ENCODE peak calls at places on chromosomes 5 and 9, in five cellular contexts. One of them, this sample, is unnamed.
A peak's percentile ranks its signal among the peaks of the same experiment; 100 is the strongest.

GRCh38 chr5:38853753-38854470 is 8.1 kb downstream of the OSMR start:
- DNase-seq in lower leg skin: no peak
- DNase-seq in NB4: no peak
- DNase-seq in dorsolateral prefrontal cortex: no peak
- DNase-seq in tibial artery: no peak
- DNase-seq in this sample: no peak

GRCh38 chr5:65696892-65697291 is 25.0 kb downstream of the SGTB start:
- DNase-seq in lower leg skin: no peak
- DNase-seq in NB4: no peak
- DNase-seq in dorsolateral prefrontal cortex: no peak
- DNase-seq in tibial artery: no peak
- DNase-seq in this sample: no peak

GRCh38 chr9:19493845-19494244 is 85.0 kb downstream of the ACER2 start:
- DNase-seq in lower leg skin: no peak
- DNase-seq in NB4: no peak
- DNase-seq in dorsolateral prefrontal cortex: no peak
- DNase-seq in tibial artery: no peak
- DNase-seq in this sample: no peak

GRCh38 chr9:131757549-131757948 is 17.7 kb upstream of the RAPGEF1 start:
- DNase-seq in lower leg skin: no peak
- DNase-seq in NB4: no peak
- DNase-seq in dorsolateral prefrontal cortex: no peak
- DNase-seq in tibial artery: no peak
- DNase-seq in this sample: no peak

GRCh38 chr9:133370680-133371079 is 5.2 kb downstream of the SURF4 start:
- DNase-seq in lower leg skin: no peak
- DNase-seq in NB4: no peak
- DNase-seq in dorsolateral prefrontal cortex: no peak
- DNase-seq in tibial artery: no peak
- DNase-seq in this sample: no peak

GRCh38 chr9:28699632-28700031 is 1126.4 kb upstream of the C9orf72 start:
- DNase-seq in lower leg skin: no peak
- DNase-seq in NB4: no peak
- DNase-seq in dorsolateral prefrontal cortex: no peak
- DNase-seq in tibial artery: no peak
- DNase-seq in this sample: no peak

GRCh38 chr9:112325600-112325999 is 7.8 kb downstream of the PTBP3 start:
- DNase-seq in lower leg skin: no peak
- DNase-seq in NB4: no peak
- DNase-seq in dorsolateral prefrontal cortex: no peak
- DNase-seq in tibial artery: no peak
- DNase-seq in this sample: no peak

GRCh38 chr9:94952553-94953373 is 226.3 kb downstream of the AOPEP start:
- DNase-seq in lower leg skin: no peak
- DNase-seq in NB4: no peak
- DNase-seq in dorsolateral prefrontal cortex: no peak
- DNase-seq in tibial artery: peak; percentile 58
- DNase-seq in this sample: peak; percentile 52

GRCh38 chr5:80761176-80761575 is 106.4 kb upstream of the DHFR start:
- DNase-seq in lower leg skin: no peak
- DNase-seq in NB4: no peak
- DNase-seq in dorsolateral prefrontal cortex: no peak
- DNase-seq in tibial artery: no peak
- DNase-seq in this sample: no peak

GRCh38 chr9:112764344-112764743 is 13.8 kb downstream of the SNX30 start:
- DNase-seq in lower leg skin: peak; percentile 20
- DNase-seq in NB4: peak; percentile 19
- DNase-seq in dorsolateral prefrontal cortex: no peak
- DNase-seq in tibial artery: no peak
- DNase-seq in this sample: no peak

GRCh38 chr5:154110781-154111180 is 72.0 kb downstream of the MFAP3 start:
- DNase-seq in lower leg skin: no peak
- DNase-seq in NB4: no peak
- DNase-seq in dorsolateral prefrontal cortex: no peak
- DNase-seq in tibial artery: no peak
- DNase-seq in this sample: no peak

GRCh38 chr9:121206516-121207370 is 5.1 kb upstream of the RAB14 start:
- DNase-seq in lower leg skin: no peak
- DNase-seq in NB4: no peak
- DNase-seq in dorsolateral prefrontal cortex: no peak
- DNase-seq in tibial artery: no peak
- DNase-seq in this sample: peak; percentile 51
- H3K4me3 ChIP-seq in lower leg skin: no peak overlapping the region
- H3K4me3 ChIP-seq in NB4: no peak overlapping the region
- H3K4me3 ChIP-seq in dorsolateral prefrontal cortex: no peak overlapping the region
- H3K4me3 ChIP-seq in tibial artery: no peak overlapping the region
- H3K4me3 ChIP-seq in this sample: no peak overlapping the region

GRCh38 chr9:121593066-121593465 is 58.4 kb upstream of the DAB2IP start:
- DNase-seq in lower leg skin: no peak
- DNase-seq in NB4: no peak
- DNase-seq in dorsolateral prefrontal cortex: no peak
- DNase-seq in tibial artery: no peak
- DNase-seq in this sample: no peak
- TF ChIP-seq CTCF in lower leg skin: no peak
- TF ChIP-seq CTCF in NB4: no peak
- TF ChIP-seq CTCF in dorsolateral prefrontal cortex: no peak
- TF ChIP-seq CTCF in tibial artery: no peak
- TF ChIP-seq CTCF in this sample: no peak

GRCh38 chr9:74499770-74500583 is 2.8 kb downstream of the RORB start:
- DNase-seq in lower leg skin: no peak
- DNase-seq in NB4: no peak
- DNase-seq in dorsolateral prefrontal cortex: no peak
- DNase-seq in tibial artery: no peak
- DNase-seq in this sample: no peak

GRCh38 chr9:74500584-74500924 is 3.4 kb downstream of the RORB start:
- DNase-seq in lower leg skin: no peak
- DNase-seq in NB4: no peak
- DNase-seq in dorsolateral prefrontal cortex: no peak
- DNase-seq in tibial artery: no peak
- DNase-seq in this sample: no peak

GRCh38 chr9:74498616-74499095 is 1.5 kb downstream of the RORB start:
- DNase-seq in lower leg skin: no peak
- DNase-seq in NB4: no peak
- DNase-seq in dorsolateral prefrontal cortex: no peak
- DNase-seq in tibial artery: no peak
- DNase-seq in this sample: no peak

GRCh38 chr9:74497750-74498615 is 848 bp downstream of the RORB start:
- DNase-seq in lower leg skin: peak; percentile 84
- DNase-seq in NB4: no peak
- DNase-seq in dorsolateral prefrontal cortex: peak; percentile 30
- DNase-seq in tibial artery: no peak
- DNase-seq in this sample: peak; percentile 16

DNA sequence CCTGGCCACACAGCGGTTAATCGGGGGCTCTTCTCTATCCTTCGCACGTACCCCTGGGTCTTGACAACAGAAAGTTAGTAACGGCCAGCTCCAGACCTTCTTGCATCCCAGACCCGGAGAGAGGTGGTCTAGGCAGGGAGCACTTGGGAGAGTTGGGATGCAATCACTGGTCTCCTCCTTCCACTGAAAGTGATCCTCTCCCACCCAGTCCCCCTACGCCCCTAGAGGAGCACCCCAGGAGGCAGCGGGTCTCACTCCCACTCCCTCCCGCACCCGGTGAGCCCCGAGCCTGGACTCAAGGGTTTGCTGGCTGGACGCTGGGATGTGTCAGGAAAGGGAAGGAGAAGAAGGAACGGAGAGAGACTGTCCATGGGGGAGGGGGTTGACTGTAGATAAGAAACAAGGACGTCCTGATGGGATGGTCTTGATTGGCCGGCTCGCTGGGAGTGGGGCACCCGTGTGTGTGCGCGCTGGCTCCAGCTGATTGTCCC is 2.0 kb downstream of the RORB start:
- DNase-seq in lower leg skin: no peak
- DNase-seq in NB4: no peak
- DNase-seq in dorsolateral prefrontal cortex: no peak
- DNase-seq in tibial artery: no peak
- DNase-seq in this sample: no peak
- H3K4me3 ChIP-seq in lower leg skin: no peak overlapping the region
- H3K4me3 ChIP-seq in NB4: no peak overlapping the region
- H3K4me3 ChIP-seq in dorsolateral prefrontal cortex: peak overlapping the region; percentile 87
- H3K4me3 ChIP-seq in tibial artery: peak overlapping the region; percentile 64
- H3K4me3 ChIP-seq in this sample: no peak overlapping the region

GRCh38 chr9:93119703-93119952 is 14.4 kb downstream of the NINJ1 start:
- DNase-seq in lower leg skin: no peak
- DNase-seq in NB4: no peak
- DNase-seq in dorsolateral prefrontal cortex: no peak
- DNase-seq in tibial artery: no peak
- DNase-seq in this sample: no peak

GRCh38 chr9:93121316-93122241 is 12.5 kb downstream of the NINJ1 start:
- DNase-seq in lower leg skin: peak; percentile 84
- DNase-seq in NB4: no peak
- DNase-seq in dorsolateral prefrontal cortex: no peak
- DNase-seq in tibial artery: peak; percentile 19
- DNase-seq in this sample: no peak

GRCh38 chr9:93120846-93121315 is 13.2 kb downstream of the NINJ1 start:
- DNase-seq in lower leg skin: peak; percentile 79
- DNase-seq in NB4: no peak
- DNase-seq in dorsolateral prefrontal cortex: no peak
- DNase-seq in tibial artery: peak; percentile 17
- DNase-seq in this sample: no peak

GRCh38 chr9:93118863-93119702 is 15.0 kb downstream of the NINJ1 start:
- DNase-seq in lower leg skin: peak; percentile 83
- DNase-seq in NB4: peak; percentile 6
- DNase-seq in dorsolateral prefrontal cortex: no peak
- DNase-seq in tibial artery: peak; percentile 20
- DNase-seq in this sample: no peak

DNA sequence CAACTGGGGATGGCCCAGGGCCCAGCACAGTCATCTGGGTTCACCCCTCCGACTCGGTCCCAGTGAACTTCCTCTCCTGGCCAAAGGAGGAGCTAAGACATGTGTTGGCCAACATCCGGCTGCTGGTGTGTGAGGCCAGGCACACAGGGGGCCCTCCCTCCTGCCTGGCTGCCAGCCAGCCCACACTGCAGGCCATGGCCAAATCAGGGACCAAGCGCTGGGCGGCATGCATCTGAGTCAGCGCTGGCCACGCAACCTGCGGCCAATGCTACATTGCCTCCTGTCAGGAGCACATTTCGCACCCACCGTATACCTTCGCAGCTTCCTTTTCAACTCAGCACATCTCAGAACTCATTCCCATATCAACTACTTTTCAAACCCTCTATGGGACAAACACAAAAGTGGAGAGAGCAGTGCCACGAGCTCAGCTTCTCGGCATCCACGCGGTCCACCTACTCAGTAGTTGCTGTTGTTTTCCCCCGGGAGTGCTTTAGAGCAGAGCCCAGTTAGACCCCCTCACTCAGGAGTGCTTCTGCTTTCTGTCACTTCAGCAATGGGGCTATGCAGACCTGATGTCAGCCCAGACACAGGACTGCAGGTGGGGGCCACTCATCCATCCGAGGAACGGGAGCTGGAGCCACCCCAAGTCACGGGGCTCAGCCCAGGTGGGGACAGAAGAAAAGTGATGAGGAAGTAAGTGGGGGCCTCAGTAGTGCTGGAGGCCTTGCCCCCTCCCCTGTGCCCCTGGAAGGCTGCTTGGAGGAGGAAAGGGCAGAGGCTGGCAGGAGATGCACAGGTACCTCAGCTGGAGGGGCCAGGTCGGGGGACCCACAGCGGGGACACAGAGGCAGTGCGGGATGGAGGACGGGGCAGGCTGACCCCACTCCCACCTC is 13.9 kb downstream of the NINJ1 start:
- DNase-seq in lower leg skin: peak; percentile 97
- DNase-seq in NB4: peak; percentile 98
- DNase-seq in dorsolateral prefrontal cortex: no peak
- DNase-seq in tibial artery: peak; percentile 95
- DNase-seq in this sample: peak; percentile 86
- TF ChIP-seq CTCF in lower leg skin: peak; percentile 22
- TF ChIP-seq CTCF in NB4: peak; percentile 15
- TF ChIP-seq CTCF in dorsolateral prefrontal cortex: peak; percentile 17
- TF ChIP-seq CTCF in tibial artery: peak; percentile 58
- TF ChIP-seq CTCF in this sample: peak; percentile 61

GRCh38 chr9:127562271-127562780 is 49.8 kb upstream of the STXBP1 start:
- DNase-seq in lower leg skin: no peak
- DNase-seq in NB4: no peak
- DNase-seq in dorsolateral prefrontal cortex: no peak
- DNase-seq in tibial artery: no peak
- DNase-seq in this sample: no peak

GRCh38 chr9:127563579-127563978 is 48.5 kb upstream of the STXBP1 start:
- DNase-seq in lower leg skin: no peak
- DNase-seq in NB4: no peak
- DNase-seq in dorsolateral prefrontal cortex: no peak
- DNase-seq in tibial artery: no peak
- DNase-seq in this sample: no peak

GRCh38 chr9:127562841-127563523 is 49.1 kb upstream of the STXBP1 start:
- DNase-seq in lower leg skin: no peak
- DNase-seq in NB4: no peak
- DNase-seq in dorsolateral prefrontal cortex: no peak
- DNase-seq in tibial artery: no peak
- DNase-seq in this sample: no peak

GRCh38 chr9:127559247-127559680 is 52.8 kb upstream of the STXBP1 start:
- DNase-seq in lower leg skin: no peak
- DNase-seq in NB4: no peak
- DNase-seq in dorsolateral prefrontal cortex: no peak
- DNase-seq in tibial artery: no peak
- DNase-seq in this sample: no peak

DNA sequence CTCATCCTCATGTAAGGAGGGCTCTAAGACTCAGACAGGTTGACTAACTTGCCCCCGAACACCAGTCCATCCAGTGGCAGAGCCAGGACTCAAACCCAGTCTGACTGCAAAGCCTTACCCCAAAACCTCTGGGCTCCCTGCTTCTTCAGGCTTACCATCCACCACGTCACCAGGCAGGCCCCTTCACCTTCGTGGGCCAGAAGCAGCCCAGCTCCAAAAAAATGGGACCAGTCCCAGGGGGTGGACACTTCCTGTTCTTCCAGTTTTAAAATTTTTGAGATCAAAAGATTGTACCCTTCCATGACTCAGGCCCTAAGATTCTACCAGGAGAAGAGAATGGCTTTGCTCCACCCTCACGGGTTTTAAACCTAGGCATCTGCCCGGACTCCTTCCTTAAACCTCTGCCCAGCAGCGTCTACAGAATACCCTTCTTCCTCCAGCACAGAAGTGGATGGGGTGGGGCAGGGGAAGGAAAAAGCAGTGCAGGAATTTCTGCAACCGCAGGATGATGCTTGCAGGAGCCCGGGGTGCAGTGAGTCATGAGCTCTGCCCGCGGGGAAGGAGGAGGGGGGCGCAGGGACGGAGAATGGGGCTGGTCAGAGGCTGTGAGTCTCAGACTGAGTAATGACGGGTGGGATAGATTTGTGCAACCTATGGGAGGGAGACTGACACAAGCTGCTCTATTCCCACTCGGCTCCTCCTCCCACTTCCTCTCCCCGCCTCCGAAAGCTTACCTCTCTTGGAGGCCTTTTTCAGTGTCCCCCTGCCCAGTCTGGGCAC is 50.4 kb upstream of the STXBP1 start:
- DNase-seq in lower leg skin: peak; percentile 97
- DNase-seq in NB4: peak; percentile 96
- DNase-seq in dorsolateral prefrontal cortex: no peak
- DNase-seq in tibial artery: peak; percentile 93
- DNase-seq in this sample: no peak
- H3K4me3 ChIP-seq in lower leg skin: no peak overlapping the region
- H3K4me3 ChIP-seq in NB4: no peak overlapping the region
- H3K4me3 ChIP-seq in dorsolateral prefrontal cortex: no peak overlapping the region
- H3K4me3 ChIP-seq in tibial artery: peak overlapping the region; percentile 3
- H3K4me3 ChIP-seq in this sample: no peak overlapping the region

GRCh38 chr5:124888050-124888506 is 141.6 kb upstream of the ZNF608 start:
- DNase-seq in lower leg skin: no peak
- DNase-seq in NB4: no peak
- DNase-seq in dorsolateral prefrontal cortex: no peak
- DNase-seq in tibial artery: no peak
- DNase-seq in this sample: no peak
- TF ChIP-seq CTCF in lower leg skin: no peak
- TF ChIP-seq CTCF in NB4: no peak
- TF ChIP-seq CTCF in dorsolateral prefrontal cortex: peak; percentile 40
- TF ChIP-seq CTCF in tibial artery: no peak
- TF ChIP-seq CTCF in this sample: no peak

This sample was measured in GM12865.